ENCODE peak calls at places on chromosomes 12 and 14, in four cellular contexts. One of them, this sample, is unnamed.

GRCh38 chr12:50313256-50313931 is 30.1 kb upstream of the LIMA1 start:
- DNase-seq in HepG2: no peak
- DNase-seq in H1: peak; percentile 11
- DNase-seq in GM12878: no peak
- DNase-seq in this sample: no peak

GRCh38 chr12:53973093-53974042 is at the start of gene HOXC11:
- DNase-seq in HepG2: no peak
- DNase-seq in H1: no peak
- DNase-seq in GM12878: no peak
- DNase-seq in this sample: no peak

GRCh38 chr12:21190016-21190415 is 59.0 kb downstream of the SLCO1B1 start:
- DNase-seq in GM12878: no peak
- DNase-seq in H1: no peak
- DNase-seq in HepG2: no peak
- DNase-seq in this sample: no peak

GRCh38 chr14:97246648-97247047 is 449.5 kb downstream of the VRK1 start:
- DNase-seq in GM12878: no peak
- DNase-seq in H1: no peak
- DNase-seq in HepG2: no peak
- DNase-seq in this sample: no peak

GRCh38 chr12:32918890-32919791 is 22.6 kb upstream of the PKP2 start:
- DNase-seq in GM12878: no peak
- DNase-seq in HepG2: peak; percentile 37
- DNase-seq in H1: no peak
- DNase-seq in this sample: peak; percentile 66

GRCh38 chr12:111359231-111359913 is 9.5 kb downstream of the PHETA1 start:
- DNase-seq in H1: no peak
- DNase-seq in HepG2: no peak
- DNase-seq in GM12878: no peak
- DNase-seq in this sample: no peak

GRCh38 chr14:100293497-100294212 is 12.6 kb downstream of the SLC25A29 start:
- DNase-seq in GM12878: no peak
- DNase-seq in HepG2: no peak
- DNase-seq in H1: no peak
- DNase-seq in this sample: peak; percentile 17

GRCh38 chr14:32560213-32560857 is 231.2 kb downstream of the AKAP6 start:
- DNase-seq in HepG2: peak; percentile 82
- DNase-seq in H1: peak; percentile 60
- DNase-seq in GM12878: no peak
- DNase-seq in this sample: peak; percentile 59

GRCh38 chr12:88538250-88538649 is 42.0 kb downstream of the KITLG start:
- DNase-seq in HepG2: no peak
- DNase-seq in H1: no peak
- DNase-seq in GM12878: no peak
- DNase-seq in this sample: no peak

GRCh38 chr14:38080696-38081095 is 127.0 kb upstream of the SSTR1 start:
- DNase-seq in HepG2: no peak
- DNase-seq in GM12878: no peak
- DNase-seq in H1: no peak
- DNase-seq in this sample: no peak

GRCh38 chr12:75878382-75878720 is 153.2 kb downstream of the PHLDA1 start:
- DNase-seq in HepG2: no peak
- DNase-seq in GM12878: no peak
- DNase-seq in H1: no peak
- DNase-seq in this sample: no peak

GRCh38 chr12:130669205-130669557 is 46.9 kb downstream of the RIMBP2 start:
- DNase-seq in HepG2: no peak
- DNase-seq in GM12878: no peak
- DNase-seq in H1: no peak
- DNase-seq in this sample: no peak

GRCh38 chr14:24366664-24367505 is 1.1 kb upstream of the NFATC4 start:
- DNase-seq in GM12878: peak; percentile 34
- DNase-seq in HepG2: peak; percentile 92
- DNase-seq in H1: peak; percentile 94
- DNase-seq in this sample: peak; percentile 85

GRCh38 chr12:5439333-5439732 is 7.4 kb downstream of the NTF3 start:
- DNase-seq in GM12878: no peak
- DNase-seq in HepG2: no peak
- DNase-seq in H1: no peak
- DNase-seq in this sample: no peak

GRCh38 chr12:18970603-18971002 is 158.9 kb upstream of the PLEKHA5 start:
- DNase-seq in H1: no peak
- DNase-seq in HepG2: no peak
- DNase-seq in GM12878: no peak
- DNase-seq in this sample: no peak

GRCh38 chr14:69662636-69663321 is 51.4 kb downstream of the SUSD6 start:
- DNase-seq in GM12878: no peak
- DNase-seq in HepG2: no peak
- DNase-seq in H1: no peak
- DNase-seq in this sample: no peak

GRCh38 chr12:131087302-131087818 is 133.7 kb downstream of the ADGRD1 start:
- DNase-seq in H1: no peak
- DNase-seq in HepG2: no peak
- DNase-seq in GM12878: no peak
- DNase-seq in this sample: no peak

GRCh38 chr12:5123921-5124320 is 80.2 kb downstream of the KCNA5 start:
- DNase-seq in H1: no peak
- DNase-seq in GM12878: no peak
- DNase-seq in HepG2: no peak
- DNase-seq in this sample: no peak

GRCh38 chr12:121334513-121335343 is 17.5 kb downstream of the ANAPC5 start:
- DNase-seq in HepG2: peak; percentile 58
- DNase-seq in H1: no peak
- DNase-seq in GM12878: peak; percentile 26
- DNase-seq in this sample: peak; percentile 64

GRCh38 chr12:76637807-76638206 is 78.2 kb upstream of the OSBPL8 start:
- DNase-seq in H1: no peak
- DNase-seq in GM12878: no peak
- DNase-seq in HepG2: no peak
- DNase-seq in this sample: no peak

GRCh38 chr12:30202521-30203259 is 418.9 kb upstream of the TMTC1 start:
- DNase-seq in H1: no peak
- DNase-seq in GM12878: no peak
- DNase-seq in HepG2: no peak
- DNase-seq in this sample: no peak

GRCh38 chr12:47319746-47320145 is 240.0 kb upstream of the AMIGO2 start:
- DNase-seq in H1: no peak
- DNase-seq in GM12878: no peak
- DNase-seq in HepG2: no peak
- DNase-seq in this sample: no peak

GRCh38 chr12:123934016-123934620 is 38.5 kb downstream of the CCDC92 start:
- DNase-seq in GM12878: no peak
- DNase-seq in HepG2: no peak
- DNase-seq in H1: no peak
- DNase-seq in this sample: no peak

GRCh38 chr12:108735855-108736254 is 4.5 kb upstream of the CORO1C start:
- DNase-seq in HepG2: no peak
- DNase-seq in H1: no peak
- DNase-seq in GM12878: no peak
- DNase-seq in this sample: no peak

GRCh38 chr14:91280129-91280528 is 35.6 kb upstream of the GPR68 start:
- DNase-seq in HepG2: no peak
- DNase-seq in H1: no peak
- DNase-seq in GM12878: no peak
- DNase-seq in this sample: no peak

GRCh38 chr12:120231316-120232011 is 30.6 kb upstream of the RPLP0 start:
- DNase-seq in GM12878: no peak
- DNase-seq in H1: no peak
- DNase-seq in HepG2: peak; percentile 53
- DNase-seq in this sample: no peak

GRCh38 chr12:124543052-124543590 is 24.3 kb downstream of the NCOR2 start:
- DNase-seq in H1: no peak
- DNase-seq in HepG2: no peak
- DNase-seq in GM12878: no peak
- DNase-seq in this sample: peak; percentile 86

GRCh38 chr14:22819191-22819988 is 4.2 kb upstream of the SLC7A7 start:
- DNase-seq in H1: peak; percentile 68
- DNase-seq in GM12878: no peak
- DNase-seq in HepG2: peak; percentile 82
- DNase-seq in this sample: no peak

GRCh38 chr12:19800884-19801283 is 361.6 kb downstream of the AEBP2 start:
- DNase-seq in HepG2: no peak
- DNase-seq in GM12878: peak; percentile 48
- DNase-seq in H1: no peak
- DNase-seq in this sample: no peak

GRCh38 chr12:53173085-53173715 is 7.3 kb upstream of the ZNF740 start:
- DNase-seq in H1: no peak
- DNase-seq in HepG2: no peak
- DNase-seq in GM12878: no peak
- DNase-seq in this sample: no peak

GRCh38 chr14:50233335-50234250 is 2.2 kb upstream of the SOS2 start:
- DNase-seq in GM12878: no peak
- DNase-seq in HepG2: peak; percentile 67
- DNase-seq in H1: no peak
- DNase-seq in this sample: no peak

GRCh38 chr14:100754020-100754419 is 27.3 kb downstream of the DLK1 start:
- DNase-seq in H1: no peak
- DNase-seq in HepG2: peak; percentile 65
- DNase-seq in GM12878: no peak
- DNase-seq in this sample: no peak

GRCh38 chr12:66684222-66684621 is 5.3 kb upstream of the GRIP1 start:
- DNase-seq in HepG2: no peak
- DNase-seq in H1: no peak
- DNase-seq in GM12878: no peak
- DNase-seq in this sample: no peak

GRCh38 chr12:108616941-108617858 is 16.5 kb downstream of the SELPLG start:
- DNase-seq in HepG2: no peak
- DNase-seq in H1: no peak
- DNase-seq in GM12878: peak; percentile 93
- DNase-seq in this sample: no peak

GRCh38 chr14:76775159-76775694 is 14.0 kb downstream of the VASH1 start:
- DNase-seq in GM12878: no peak
- DNase-seq in H1: no peak
- DNase-seq in HepG2: no peak
- DNase-seq in this sample: no peak

GRCh38 chr12:119624971-119625370 is 31.4 kb downstream of the TMEM233 start:
- DNase-seq in H1: no peak
- DNase-seq in HepG2: no peak
- DNase-seq in GM12878: no peak
- DNase-seq in this sample: peak; percentile 47

GRCh38 chr14:47264842-47265241 is 410.6 kb downstream of the MDGA2 start:
- DNase-seq in HepG2: no peak
- DNase-seq in GM12878: no peak
- DNase-seq in H1: no peak
- DNase-seq in this sample: no peak

GRCh38 chr14:104392396-104393198 is 187.0 kb upstream of the C14orf180 start:
- DNase-seq in HepG2: no peak
- DNase-seq in H1: no peak
- DNase-seq in GM12878: no peak
- DNase-seq in this sample: peak; percentile 31

GRCh38 chr14:55288439-55288838 is 17.2 kb downstream of the FBXO34 start:
- DNase-seq in HepG2: no peak
- DNase-seq in GM12878: no peak
- DNase-seq in H1: no peak
- DNase-seq in this sample: no peak

DNA sequence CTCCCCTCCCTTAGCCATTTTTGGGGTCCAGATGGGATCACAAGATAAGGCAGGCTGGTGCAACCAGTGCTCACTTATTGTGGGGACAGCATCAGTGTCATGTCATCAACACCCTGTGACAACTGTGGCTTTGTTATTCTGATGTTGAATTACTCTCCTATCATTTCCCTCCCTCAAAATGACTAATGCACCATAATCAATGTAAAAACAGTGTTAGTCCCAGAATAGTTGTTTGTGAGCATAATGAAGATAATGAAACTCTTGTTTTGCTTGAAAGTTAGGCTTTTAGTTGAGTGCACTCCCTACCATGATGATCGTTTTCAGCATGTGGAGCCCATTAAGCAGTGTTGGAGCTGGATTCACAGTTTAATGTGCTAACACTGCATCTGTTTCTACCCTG is 151.4 kb downstream of the TMTC2 start:
- DNase-seq in H1: no peak
- DNase-seq in HepG2: no peak
- DNase-seq in GM12878: no peak
- DNase-seq in this sample: no peak
- TF ChIP-seq TCF12 in H1: no peak
- TF ChIP-seq TCF12 in HepG2: no peak
- TF ChIP-seq TCF12 in GM12878: no peak
- TF ChIP-seq TCF12 in this sample: no peak

GRCh38 chr14:105971593-105972500 is 445.5 kb downstream of the TMEM121 start:
- DNase-seq in GM12878: no peak
- DNase-seq in H1: no peak
- DNase-seq in HepG2: no peak
- DNase-seq in this sample: no peak
- TF ChIP-seq TCF12 in GM12878: no peak
- TF ChIP-seq TCF12 in H1: no peak
- TF ChIP-seq TCF12 in HepG2: no peak
- TF ChIP-seq TCF12 in this sample: no peak

GRCh38 chr12:481422-481821 is 21.7 kb downstream of the B4GALNT3 start:
- DNase-seq in GM12878: no peak
- DNase-seq in H1: no peak
- DNase-seq in HepG2: peak; percentile 24
- DNase-seq in this sample: no peak
- TF ChIP-seq TCF12 in GM12878: no peak
- TF ChIP-seq TCF12 in H1: no peak
- TF ChIP-seq TCF12 in HepG2: no peak
- TF ChIP-seq TCF12 in this sample: no peak

DNA sequence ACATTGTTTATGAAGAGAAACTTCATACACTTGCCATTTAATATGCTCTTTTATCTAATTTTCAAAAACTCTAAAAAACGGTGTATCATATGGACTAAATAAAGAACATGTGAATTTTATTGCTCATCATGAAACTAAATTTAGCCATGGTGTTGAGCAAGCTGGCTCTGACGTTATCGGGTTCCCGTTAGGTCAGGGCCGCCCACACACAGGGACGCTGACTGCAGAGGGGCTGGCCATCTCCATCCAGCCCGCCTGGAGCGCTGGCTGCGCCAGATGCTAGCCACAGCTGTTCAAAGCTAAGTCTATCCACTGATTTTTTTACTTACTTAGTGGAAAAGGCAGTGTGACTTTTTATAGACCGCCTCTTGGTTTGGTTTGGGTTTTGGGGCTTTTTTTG is 36.5 kb upstream of the DYNC1H1 start:
- DNase-seq in HepG2: no peak
- DNase-seq in H1: no peak
- DNase-seq in GM12878: no peak
- DNase-seq in this sample: peak; percentile 93
- TF ChIP-seq TCF12 in HepG2: no peak
- TF ChIP-seq TCF12 in H1: no peak
- TF ChIP-seq TCF12 in GM12878: no peak
- TF ChIP-seq TCF12 in this sample: peak; percentile 37

GRCh38 chr14:95052016-95052585 is 105.2 kb downstream of the DICER1 start:
- DNase-seq in H1: no peak
- DNase-seq in HepG2: no peak
- DNase-seq in GM12878: no peak
- DNase-seq in this sample: no peak
- TF ChIP-seq TCF12 in H1: no peak
- TF ChIP-seq TCF12 in HepG2: no peak
- TF ChIP-seq TCF12 in GM12878: no peak
- TF ChIP-seq TCF12 in this sample: no peak

GRCh38 chr12:57754411-57755193 is at the start of gene MARCHF9:
- DNase-seq in HepG2: no peak
- DNase-seq in H1: peak; percentile 81
- DNase-seq in GM12878: no peak
- DNase-seq in this sample: peak; percentile 87
- TF ChIP-seq TCF12 in HepG2: no peak
- TF ChIP-seq TCF12 in H1: no peak
- TF ChIP-seq TCF12 in GM12878: no peak
- TF ChIP-seq TCF12 in this sample: no peak

GRCh38 chr14:74238974-74239847 is at the start of gene VSX2:
- DNase-seq in HepG2: no peak
- DNase-seq in GM12878: no peak
- DNase-seq in H1: peak; percentile 74
- DNase-seq in this sample: no peak
- TF ChIP-seq TCF12 in HepG2: no peak
- TF ChIP-seq TCF12 in GM12878: no peak
- TF ChIP-seq TCF12 in H1: no peak
- TF ChIP-seq TCF12 in this sample: no peak